ENCODE peak calls at places on chromosomes 13 and 19, in ten cellular contexts. A, B, K, E, U, O, X, Q, V and P are unnamed samples.

GRCh38 chr13:98581971-98582702 is 5.2 kb upstream of the STK24 start:
- ATAC-seq in A (no peak), B (no peak), K (no peak), E (no peak), U (no peak), O (no peak), X (peak; percentile 65), Q (peak; percentile 24), V (no peak), P (peak; percentile 27)

GRCh38 chr19:33248104-33248503 is 22.5 kb upstream of the SLC7A10 start:
- ATAC-seq in A (no peak), B (no peak), K (peak; percentile 61), E (no peak), U (peak; percentile 55), O (no peak), X (no peak), Q (no peak), V (no peak), P (no peak)

GRCh38 chr13:34808649-34809048 is 133.4 kb upstream of the NBEA start:
- ATAC-seq in A (no peak), B (no peak), K (no peak), E (no peak), U (no peak), O (no peak), X (no peak), Q (no peak), V (no peak), P (no peak)

GRCh38 chr13:65264066-65264465 is 1966.1 kb downstream of the PCDH9 start:
- ATAC-seq in A (no peak), B (no peak), K (no peak), E (no peak), U (no peak), O (no peak), X (peak; percentile 92), Q (no peak), V (no peak), P (no peak)

GRCh38 chr19:5086232-5086631 is 117.3 kb downstream of the KDM4B start:
- ATAC-seq in A (peak; percentile 7), B (peak; percentile 76), K (no peak), E (no peak), U (no peak), O (no peak), X (no peak), Q (no peak), V (no peak), P (no peak)

GRCh38 chr13:49620170-49620621 is 8.1 kb upstream of the ARL11 start:
- ATAC-seq in A (no peak), B (no peak), K (no peak), E (no peak), U (peak; percentile 29), O (no peak), X (no peak), Q (peak; percentile 43), V (no peak), P (no peak)

GRCh38 chr19:51136891-51137551 is 5.1 kb upstream of the SIGLEC7 start:
- ATAC-seq in A (no peak), B (no peak), K (peak; percentile 41), E (no peak), U (no peak), O (peak; percentile 21), X (no peak), Q (no peak), V (peak; percentile 60), P (no peak)

GRCh38 chr19:16627194-16627927 is 643 bp downstream of the MED26 start:
- ATAC-seq in A (no peak), B (no peak), K (no peak), E (no peak), U (no peak), O (no peak), X (peak; percentile 10), Q (no peak), V (no peak), P (no peak)

GRCh38 chr19:41726493-41726892 is 18.1 kb downstream of the CEACAM5 start:
- ATAC-seq in A (peak; percentile 96), B (no peak), K (no peak), E (peak; percentile 99), U (no peak), O (no peak), X (no peak), Q (no peak), V (no peak), P (no peak)

GRCh38 chr13:24271231-24271610 is 38.2 kb upstream of the C1QTNF9 start:
- ATAC-seq in A (no peak), B (peak; percentile 13), K (no peak), E (no peak), U (no peak), O (no peak), X (no peak), Q (no peak), V (no peak), P (no peak)